ENCODE peak calls at places on chromosomes 6 and 20, in five cellular contexts. One of them, this sample, is unnamed. For H3K9me3, the result is how much of the 10 kb centered on the place peaks cover.

GRCh38 chr20:61117725-61118124 is 134.3 kb upstream of the CDH4 start:
- DNase-seq in psoas muscle: no peak
- DNase-seq in breast epithelium: no peak
- DNase-seq in IMR-90: peak
- DNase-seq in CD8-positive, alpha-beta memory T cell: no peak
- DNase-seq in this sample: no peak

GRCh38 chr6:166710084-166710483 is 83.0 kb upstream of the RPS6KA2 start:
- DNase-seq in psoas muscle: no peak
- DNase-seq in breast epithelium: no peak
- DNase-seq in IMR-90: peak
- DNase-seq in CD8-positive, alpha-beta memory T cell: no peak
- DNase-seq in this sample: no peak

GRCh38 chr20:18019068-18019467 is 38.6 kb downstream of the OVOL2 start:
- DNase-seq in psoas muscle: no peak
- DNase-seq in breast epithelium: no peak
- DNase-seq in IMR-90: peak
- DNase-seq in CD8-positive, alpha-beta memory T cell: no peak
- DNase-seq in this sample: no peak

GRCh38 chr6:50899306-50899840 is 80.7 kb downstream of the TFAP2B start:
- DNase-seq in psoas muscle: no peak
- DNase-seq in breast epithelium: no peak
- DNase-seq in IMR-90: peak
- DNase-seq in CD8-positive, alpha-beta memory T cell: no peak
- DNase-seq in this sample: no peak

GRCh38 chr6:38567436-38567835 is 72.3 kb downstream of the BTBD9 start:
- DNase-seq in psoas muscle: peak
- DNase-seq in breast epithelium: peak
- DNase-seq in IMR-90: peak
- DNase-seq in CD8-positive, alpha-beta memory T cell: no peak
- DNase-seq in this sample: peak

GRCh38 chr6:14243617-14244016 is 126.0 kb downstream of the CD83 start:
- DNase-seq in psoas muscle: no peak
- DNase-seq in breast epithelium: no peak
- DNase-seq in IMR-90: no peak
- DNase-seq in CD8-positive, alpha-beta memory T cell: no peak
- DNase-seq in this sample: no peak

GRCh38 chr20:7015257-7015656 is 247.8 kb downstream of the BMP2 start:
- DNase-seq in psoas muscle: no peak
- DNase-seq in breast epithelium: no peak
- DNase-seq in IMR-90: no peak
- DNase-seq in CD8-positive, alpha-beta memory T cell: no peak
- DNase-seq in this sample: no peak

GRCh38 chr6:134145786-134146185 is 93.4 kb upstream of the SLC2A12 start:
- DNase-seq in psoas muscle: no peak
- DNase-seq in breast epithelium: no peak
- DNase-seq in IMR-90: peak
- DNase-seq in CD8-positive, alpha-beta memory T cell: no peak
- DNase-seq in this sample: no peak

GRCh38 chr6:119234457-119234856 is 115.1 kb downstream of the MAN1A1 start:
- DNase-seq in psoas muscle: no peak
- DNase-seq in breast epithelium: no peak
- DNase-seq in IMR-90: no peak
- DNase-seq in CD8-positive, alpha-beta memory T cell: no peak
- DNase-seq in this sample: no peak

GRCh38 chr6:16669227-16669626 is 92.0 kb downstream of the ATXN1 start:
- DNase-seq in psoas muscle: no peak
- DNase-seq in breast epithelium: no peak
- DNase-seq in IMR-90: peak
- DNase-seq in CD8-positive, alpha-beta memory T cell: peak
- DNase-seq in this sample: no peak

GRCh38 chr6:160156842-160157241 is 35.2 kb downstream of the SLC22A1 start:
- DNase-seq in psoas muscle: no peak
- DNase-seq in breast epithelium: no peak
- DNase-seq in IMR-90: peak
- DNase-seq in CD8-positive, alpha-beta memory T cell: no peak
- DNase-seq in this sample: no peak

GRCh38 chr6:2632368-2632767 is 118.4 kb downstream of the MYLK4 start:
- DNase-seq in psoas muscle: peak
- DNase-seq in breast epithelium: no peak
- DNase-seq in IMR-90: peak
- DNase-seq in CD8-positive, alpha-beta memory T cell: no peak
- DNase-seq in this sample: peak

GRCh38 chr20:45268531-45268930 is 14.2 kb upstream of the SLPI start:
- DNase-seq in psoas muscle: no peak
- DNase-seq in breast epithelium: no peak
- DNase-seq in IMR-90: no peak
- DNase-seq in CD8-positive, alpha-beta memory T cell: no peak
- DNase-seq in this sample: no peak

GRCh38 chr6:107618672-107619071 is 128.8 kb downstream of the SOBP start:
- DNase-seq in psoas muscle: no peak
- DNase-seq in breast epithelium: no peak
- DNase-seq in IMR-90: no peak
- DNase-seq in CD8-positive, alpha-beta memory T cell: peak
- DNase-seq in this sample: no peak

GRCh38 chr6:2505624-2506023 is 245.1 kb downstream of the MYLK4 start:
- DNase-seq in psoas muscle: no peak
- DNase-seq in breast epithelium: no peak
- DNase-seq in IMR-90: no peak
- DNase-seq in CD8-positive, alpha-beta memory T cell: no peak
- DNase-seq in this sample: no peak

GRCh38 chr6:73710470-73710869 is 14.5 kb downstream of the CD109 start:
- DNase-seq in psoas muscle: no peak
- DNase-seq in breast epithelium: no peak
- DNase-seq in IMR-90: peak
- DNase-seq in CD8-positive, alpha-beta memory T cell: no peak
- DNase-seq in this sample: no peak

GRCh38 chr6:64227868-64228267 is 592.3 kb downstream of the PHF3 start:
- DNase-seq in psoas muscle: no peak
- DNase-seq in breast epithelium: no peak
- DNase-seq in IMR-90: peak
- DNase-seq in CD8-positive, alpha-beta memory T cell: no peak
- DNase-seq in this sample: no peak

GRCh38 chr6:133645000-133645619 is 243.8 kb upstream of the TCF21 start:
- DNase-seq in psoas muscle: no peak
- DNase-seq in breast epithelium: no peak
- DNase-seq in IMR-90: peak
- DNase-seq in CD8-positive, alpha-beta memory T cell: no peak
- DNase-seq in this sample: no peak

GRCh38 chr6:159094444-159095252 is 49.9 kb upstream of the TAGAP start:
- DNase-seq in psoas muscle: no peak
- DNase-seq in breast epithelium: no peak
- DNase-seq in IMR-90: no peak
- DNase-seq in CD8-positive, alpha-beta memory T cell: no peak
- DNase-seq in this sample: no peak

GRCh38 chr6:134111062-134111677 is 58.7 kb upstream of the SLC2A12 start:
- DNase-seq in psoas muscle: no peak
- DNase-seq in breast epithelium: no peak
- DNase-seq in IMR-90: peak
- DNase-seq in CD8-positive, alpha-beta memory T cell: peak
- DNase-seq in this sample: no peak

GRCh38 chr20:10761786-10762185 is 88.0 kb upstream of the JAG1 start:
- DNase-seq in psoas muscle: no peak
- DNase-seq in breast epithelium: no peak
- DNase-seq in IMR-90: peak
- DNase-seq in CD8-positive, alpha-beta memory T cell: no peak
- DNase-seq in this sample: no peak

GRCh38 chr6:144986271-144986670 is 701.1 kb downstream of the UTRN start:
- DNase-seq in psoas muscle: no peak
- DNase-seq in breast epithelium: no peak
- DNase-seq in IMR-90: no peak
- DNase-seq in CD8-positive, alpha-beta memory T cell: no peak
- DNase-seq in this sample: no peak

GRCh38 chr20:63939061-63939935 is 16.9 kb downstream of the UCKL1 start:
- DNase-seq in psoas muscle: no peak
- DNase-seq in breast epithelium: no peak
- DNase-seq in IMR-90: no peak
- DNase-seq in CD8-positive, alpha-beta memory T cell: peak
- DNase-seq in this sample: no peak

GRCh38 chr20:6180531-6180930 is 57.7 kb upstream of the FERMT1 start:
- DNase-seq in psoas muscle: no peak
- DNase-seq in breast epithelium: no peak
- DNase-seq in IMR-90: no peak
- DNase-seq in CD8-positive, alpha-beta memory T cell: no peak
- DNase-seq in this sample: no peak

GRCh38 chr6:158630944-158631616 is 13.5 kb downstream of the DYNLT1 start:
- DNase-seq in psoas muscle: peak
- DNase-seq in breast epithelium: peak
- DNase-seq in IMR-90: peak
- DNase-seq in CD8-positive, alpha-beta memory T cell: no peak
- DNase-seq in this sample: no peak

GRCh38 chr6:111069722-111070406 is 17.4 kb upstream of the SLC16A10 start:
- DNase-seq in psoas muscle: no peak
- DNase-seq in breast epithelium: no peak
- DNase-seq in IMR-90: no peak
- DNase-seq in CD8-positive, alpha-beta memory T cell: no peak
- DNase-seq in this sample: no peak

GRCh38 chr6:170128346-170128745 is 162.5 kb downstream of the DLL1 start:
- DNase-seq in psoas muscle: no peak
- DNase-seq in breast epithelium: peak
- DNase-seq in IMR-90: no peak
- DNase-seq in CD8-positive, alpha-beta memory T cell: no peak
- DNase-seq in this sample: no peak

GRCh38 chr20:9374068-9374467 is 140.3 kb upstream of the LAMP5 start:
- DNase-seq in psoas muscle: no peak
- DNase-seq in breast epithelium: no peak
- DNase-seq in IMR-90: peak
- DNase-seq in CD8-positive, alpha-beta memory T cell: no peak
- DNase-seq in this sample: no peak

GRCh38 chr6:87222676-87223075 is 67.3 kb downstream of the ZNF292 start:
- DNase-seq in psoas muscle: no peak
- DNase-seq in breast epithelium: no peak
- DNase-seq in IMR-90: no peak
- DNase-seq in CD8-positive, alpha-beta memory T cell: no peak
- DNase-seq in this sample: no peak

GRCh38 chr6:33344771-33345697 is 27.5 kb upstream of the ZBTB22 start:
- DNase-seq in psoas muscle: peak
- DNase-seq in breast epithelium: peak
- DNase-seq in IMR-90: peak
- DNase-seq in CD8-positive, alpha-beta memory T cell: peak
- DNase-seq in this sample: peak

GRCh38 chr20:38210741-38211140 is 45.7 kb upstream of the TGM2 start:
- DNase-seq in psoas muscle: no peak
- DNase-seq in breast epithelium: no peak
- DNase-seq in IMR-90: peak
- DNase-seq in CD8-positive, alpha-beta memory T cell: no peak
- DNase-seq in this sample: no peak

GRCh38 chr20:52001999-52002666 is 189.4 kb downstream of the ZFP64 start:
- DNase-seq in psoas muscle: no peak
- DNase-seq in breast epithelium: no peak
- DNase-seq in IMR-90: peak
- DNase-seq in CD8-positive, alpha-beta memory T cell: no peak
- DNase-seq in this sample: no peak

GRCh38 chr20:56268536-56268935 is 20.0 kb downstream of the MC3R start:
- DNase-seq in psoas muscle: no peak
- DNase-seq in breast epithelium: no peak
- DNase-seq in IMR-90: no peak
- DNase-seq in CD8-positive, alpha-beta memory T cell: no peak
- DNase-seq in this sample: no peak

GRCh38 chr20:56271974-56272373 is 23.4 kb downstream of the MC3R start:
- DNase-seq in psoas muscle: no peak
- DNase-seq in breast epithelium: no peak
- DNase-seq in IMR-90: no peak
- DNase-seq in CD8-positive, alpha-beta memory T cell: no peak
- DNase-seq in this sample: no peak

GRCh38 chr20:56274156-56274555 is 25.6 kb downstream of the MC3R start:
- DNase-seq in psoas muscle: no peak
- DNase-seq in breast epithelium: no peak
- DNase-seq in IMR-90: no peak
- DNase-seq in CD8-positive, alpha-beta memory T cell: no peak
- DNase-seq in this sample: no peak

GRCh38 chr20:56278205-56278604 is 29.7 kb downstream of the MC3R start:
- DNase-seq in psoas muscle: no peak
- DNase-seq in breast epithelium: no peak
- DNase-seq in IMR-90: no peak
- DNase-seq in CD8-positive, alpha-beta memory T cell: no peak
- DNase-seq in this sample: no peak

GRCh38 chr20:56273491-56273890 is 25.0 kb downstream of the MC3R start:
- DNase-seq in psoas muscle: no peak
- DNase-seq in breast epithelium: no peak
- DNase-seq in IMR-90: no peak
- DNase-seq in CD8-positive, alpha-beta memory T cell: no peak
- DNase-seq in this sample: no peak
- H3K9me3 ChIP-seq in psoas muscle: under half
- H3K9me3 ChIP-seq in breast epithelium: under half
- H3K9me3 ChIP-seq in IMR-90: under half
- H3K9me3 ChIP-seq in CD8-positive, alpha-beta memory T cell: under half
- H3K9me3 ChIP-seq in this sample: under half

DNA sequence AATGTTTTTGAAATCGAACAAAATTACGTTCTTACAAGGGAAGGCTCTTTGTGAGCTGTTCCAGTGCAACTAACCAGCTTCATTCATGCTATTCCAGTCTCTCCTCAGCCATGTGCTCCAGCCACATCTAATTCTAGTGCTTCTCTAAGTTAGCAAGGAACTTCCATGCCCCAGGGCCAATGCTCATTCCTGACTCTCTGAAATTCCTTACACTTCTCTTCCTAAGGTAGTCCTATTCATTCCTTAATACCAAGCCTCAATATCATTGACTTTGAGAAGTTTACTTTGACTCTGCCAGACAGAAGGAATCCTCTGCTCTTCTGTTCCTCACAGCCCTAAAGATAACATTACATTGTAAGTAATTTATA is 135.7 kb upstream of the BACH2 start:
- DNase-seq in psoas muscle: no peak
- DNase-seq in breast epithelium: no peak
- DNase-seq in IMR-90: no peak
- DNase-seq in CD8-positive, alpha-beta memory T cell: no peak
- DNase-seq in this sample: no peak
- H3K9me3 ChIP-seq in psoas muscle: under half
- H3K9me3 ChIP-seq in breast epithelium: under half
- H3K9me3 ChIP-seq in IMR-90: under half
- H3K9me3 ChIP-seq in CD8-positive, alpha-beta memory T cell: under half
- H3K9me3 ChIP-seq in this sample: under half

GRCh38 chr6:157628463-157628862 is 194.6 kb upstream of the SNX9 start:
- DNase-seq in psoas muscle: no peak
- DNase-seq in breast epithelium: no peak
- DNase-seq in IMR-90: no peak
- DNase-seq in CD8-positive, alpha-beta memory T cell: no peak
- DNase-seq in this sample: no peak

GRCh38 chr6:157622427-157622826 is 200.6 kb upstream of the SNX9 start:
- DNase-seq in psoas muscle: no peak
- DNase-seq in breast epithelium: no peak
- DNase-seq in IMR-90: no peak
- DNase-seq in CD8-positive, alpha-beta memory T cell: no peak
- DNase-seq in this sample: no peak

GRCh38 chr6:157627195-157627966 is 195.7 kb upstream of the SNX9 start:
- DNase-seq in psoas muscle: no peak
- DNase-seq in breast epithelium: no peak
- DNase-seq in IMR-90: no peak
- DNase-seq in CD8-positive, alpha-beta memory T cell: no peak
- DNase-seq in this sample: no peak

GRCh38 chr6:157625111-157625510 is 197.9 kb upstream of the SNX9 start:
- DNase-seq in psoas muscle: no peak
- DNase-seq in breast epithelium: no peak
- DNase-seq in IMR-90: no peak
- DNase-seq in CD8-positive, alpha-beta memory T cell: no peak
- DNase-seq in this sample: no peak

GRCh38 chr6:157625764-157626163 is 197.3 kb upstream of the SNX9 start:
- DNase-seq in psoas muscle: no peak
- DNase-seq in breast epithelium: no peak
- DNase-seq in IMR-90: no peak
- DNase-seq in CD8-positive, alpha-beta memory T cell: no peak
- DNase-seq in this sample: no peak
- H3K9me3 ChIP-seq in psoas muscle: under half
- H3K9me3 ChIP-seq in breast epithelium: under half
- H3K9me3 ChIP-seq in IMR-90: under half
- H3K9me3 ChIP-seq in CD8-positive, alpha-beta memory T cell: under half
- H3K9me3 ChIP-seq in this sample: under half

GRCh38 chr20:31403886-31404285 is 2.1 kb downstream of the DEFB121 start:
- DNase-seq in psoas muscle: no peak
- DNase-seq in breast epithelium: no peak
- DNase-seq in IMR-90: no peak
- DNase-seq in CD8-positive, alpha-beta memory T cell: no peak
- DNase-seq in this sample: no peak
- H3K9me3 ChIP-seq in psoas muscle: under half
- H3K9me3 ChIP-seq in breast epithelium: under half
- H3K9me3 ChIP-seq in IMR-90: under half
- H3K9me3 ChIP-seq in CD8-positive, alpha-beta memory T cell: under half
- H3K9me3 ChIP-seq in this sample: under half

This sample was measured in gastrocnemius medialis.